ENCODE peak calls at places on chromosomes 7 and 10, in six cellular contexts. Z is cardiac fibroblast, I is AG09309, B is mesothelial cell of epicardium, P is natural killer cell, O is transverse colon. H is an unnamed sample.

GRCh38 chr7:25617219-25617618 is 388.9 kb upstream of the NPVF start:
- DNase-seq in P (no peak), O (no peak), Z (no peak), B (no peak), I (no peak), H (no peak)

GRCh38 chr10:129161184-129161583 is 305.9 kb upstream of the MGMT start:
- DNase-seq in O (no peak), I (no peak), Z (peak), P (no peak), B (no peak), H (no peak)

GRCh38 chr7:126574276-126574675 is 678.5 kb downstream of the GRM8 start:
- DNase-seq in B (no peak), I (no peak), O (no peak), P (no peak), Z (no peak), H (no peak)

GRCh38 chr10:75971402-75972211 is 540.2 kb downstream of the LRMDA start:
- DNase-seq in B (no peak), P (no peak), I (peak), O (no peak), Z (peak), H (no peak)

GRCh38 chr7:113087278-113087998 is 811 bp upstream of the GPR85 start:
- DNase-seq in Z (peak), O (no peak), P (no peak), I (peak), B (no peak), H (no peak)

GRCh38 chr7:50953820-50954219 is 171.1 kb upstream of the GRB10 start:
- DNase-seq in P (no peak), I (no peak), O (no peak), B (no peak), Z (peak), H (no peak)

GRCh38 chr7:129501760-129502707 is at the start of gene SMKR1:
- DNase-seq in P (peak), O (peak), I (no peak), Z (peak), B (peak), H (peak)

GRCh38 chr10:125158528-125159485 is 1.6 kb downstream of the CTBP2 start:
- DNase-seq in Z (peak), P (peak), B (no peak), I (no peak), O (peak), H (no peak)

GRCh38 chr7:139602143-139602722 is 78.7 kb downstream of the CLEC2L start:
- DNase-seq in P (no peak), O (no peak), I (peak), Z (peak), B (no peak), H (no peak)

GRCh38 chr7:74083928-74084721 is 521 bp downstream of the LIMK1 start:
- DNase-seq in Z (peak), B (peak), P (no peak), I (no peak), O (peak), H (peak)

GRCh38 chr7:29084832-29085231 is 61.5 kb downstream of the CPVL start:
- DNase-seq in P (no peak), B (no peak), Z (no peak), O (no peak), I (no peak), H (no peak)

GRCh38 chr7:41315764-41316163 is 387.1 kb downstream of the INHBA start:
- DNase-seq in O (peak), I (no peak), B (no peak), P (no peak), Z (no peak), H (no peak)

GRCh38 chr7:69967152-69967591 is 368.9 kb downstream of the AUTS2 start:
- DNase-seq in P (no peak), I (no peak), B (no peak), Z (peak), O (no peak), H (no peak)

GRCh38 chr10:20743935-20744334 is 153.2 kb downstream of the NEBL start:
- DNase-seq in O (no peak), B (no peak), Z (no peak), I (no peak), P (no peak), H (no peak)

GRCh38 chr7:95883208-95883607 is 110.9 kb downstream of the DYNC1I1 start:
- DNase-seq in O (no peak), P (no peak), Z (no peak), B (no peak), I (no peak), H (no peak)

GRCh38 chr10:119654540-119654939 is 3.4 kb downstream of the BAG3 start:
- DNase-seq in Z (peak), I (no peak), B (no peak), O (peak), P (no peak), H (no peak)

GRCh38 chr10:57593983-57594573 is 673.6 kb downstream of the IPMK start:
- DNase-seq in I (no peak), B (no peak), P (no peak), Z (no peak), O (no peak), H (no peak)

GRCh38 chr7:149793261-149793660 is 19.9 kb upstream of the ZNF467 start:
- DNase-seq in Z (no peak), I (no peak), B (no peak), O (no peak), P (no peak), H (no peak)

GRCh38 chr10:96721207-96721572 is 876 bp upstream of the PIK3AP1 start:
- DNase-seq in P (no peak), O (no peak), Z (no peak), I (no peak), B (no peak), H (no peak)
- TF ChIP-seq CTCF in P (no peak), O (no peak), Z (no peak), I (no peak), B (no peak), H (no peak)

GRCh38 chr10:28982950-28983349 is 305.6 kb downstream of the BAMBI start:
- DNase-seq in B (no peak), Z (peak), O (no peak), P (no peak), I (no peak), H (no peak)
- TF ChIP-seq CTCF in B (no peak), Z (no peak), O (no peak), P (no peak), I (no peak), H (no peak)

GRCh38 chr10:71834343-71834674 is 16.7 kb downstream of the PSAP start:
- DNase-seq in I (no peak), O (no peak), P (no peak), B (no peak), Z (no peak), H (no peak)

GRCh38 chr10:71838264-71839211 is 12.5 kb downstream of the PSAP start:
- DNase-seq in I (no peak), Z (peak), O (no peak), P (no peak), B (no peak), H (no peak)

GRCh38 chr10:71836594-71836970 is 14.5 kb downstream of the PSAP start:
- DNase-seq in Z (peak), P (no peak), B (no peak), I (no peak), O (no peak), H (no peak)

GRCh38 chr10:71835671-71836593 is 15.1 kb downstream of the PSAP start:
- DNase-seq in B (no peak), P (no peak), I (peak), O (peak), Z (peak), H (peak)

DNA sequence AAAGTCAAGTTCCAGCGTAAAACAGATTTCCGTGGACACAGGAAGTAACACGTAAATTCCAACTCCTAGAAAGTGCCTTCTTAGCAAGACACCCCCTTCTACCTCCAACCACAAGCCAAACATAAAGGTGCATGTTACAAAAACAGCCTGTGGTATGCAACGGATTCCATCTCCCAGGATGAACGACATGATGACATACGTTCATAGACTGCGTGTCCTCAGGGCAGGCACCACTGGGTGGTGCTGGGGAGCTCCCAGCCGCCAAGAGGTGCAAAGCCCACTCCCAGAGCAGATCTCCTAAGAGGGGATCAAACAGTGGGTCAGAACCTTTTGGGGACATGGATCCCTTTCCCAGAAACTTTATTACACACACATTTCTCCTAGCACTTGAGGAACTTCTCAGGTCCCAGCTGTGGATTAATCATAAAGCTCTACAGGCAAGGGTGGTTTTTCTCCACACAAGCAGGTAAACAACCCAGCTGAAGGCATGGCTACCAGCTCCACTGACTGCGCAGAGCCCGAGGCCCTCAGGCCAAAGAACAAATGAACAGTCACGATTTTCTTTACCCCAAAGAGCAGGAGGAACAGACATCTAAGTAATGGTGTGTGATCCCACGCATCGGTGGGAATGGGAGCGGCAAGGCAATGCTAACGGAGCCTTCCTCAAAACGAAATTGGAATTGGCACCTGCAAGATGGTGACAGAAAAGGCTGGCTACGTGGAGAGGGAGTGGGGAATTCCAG is 13.8 kb downstream of the PSAP start:
- DNase-seq in P (no peak), Z (peak), I (no peak), O (no peak), B (no peak), H (no peak)
- TF ChIP-seq CTCF in P (no peak), Z (peak), I (peak), O (no peak), B (no peak), H (peak)

GRCh38 chr10:81081887-81082620 is 544.4 kb downstream of the SH2D4B start:
- DNase-seq in I (no peak), B (no peak), Z (no peak), P (no peak), O (no peak), H (no peak)
- TF ChIP-seq CTCF in I (no peak), B (no peak), Z (no peak), P (no peak), O (no peak), H (peak)

GRCh38 chr7:157380416-157380815 is 43.6 kb downstream of the DNAJB6 start:
- DNase-seq in P (no peak), O (no peak), I (no peak), B (no peak), Z (no peak), H (no peak)

GRCh38 chr7:157378390-157378789 is 41.6 kb downstream of the DNAJB6 start:
- DNase-seq in P (no peak), I (no peak), Z (no peak), O (no peak), B (no peak), H (no peak)

GRCh38 chr7:157379493-157379892 is 42.7 kb downstream of the DNAJB6 start:
- DNase-seq in O (no peak), I (no peak), P (no peak), Z (no peak), B (no peak), H (no peak)

GRCh38 chr7:157375410-157375809 is 38.6 kb downstream of the DNAJB6 start:
- DNase-seq in P (no peak), I (no peak), Z (no peak), O (no peak), B (no peak), H (no peak)

DNA sequence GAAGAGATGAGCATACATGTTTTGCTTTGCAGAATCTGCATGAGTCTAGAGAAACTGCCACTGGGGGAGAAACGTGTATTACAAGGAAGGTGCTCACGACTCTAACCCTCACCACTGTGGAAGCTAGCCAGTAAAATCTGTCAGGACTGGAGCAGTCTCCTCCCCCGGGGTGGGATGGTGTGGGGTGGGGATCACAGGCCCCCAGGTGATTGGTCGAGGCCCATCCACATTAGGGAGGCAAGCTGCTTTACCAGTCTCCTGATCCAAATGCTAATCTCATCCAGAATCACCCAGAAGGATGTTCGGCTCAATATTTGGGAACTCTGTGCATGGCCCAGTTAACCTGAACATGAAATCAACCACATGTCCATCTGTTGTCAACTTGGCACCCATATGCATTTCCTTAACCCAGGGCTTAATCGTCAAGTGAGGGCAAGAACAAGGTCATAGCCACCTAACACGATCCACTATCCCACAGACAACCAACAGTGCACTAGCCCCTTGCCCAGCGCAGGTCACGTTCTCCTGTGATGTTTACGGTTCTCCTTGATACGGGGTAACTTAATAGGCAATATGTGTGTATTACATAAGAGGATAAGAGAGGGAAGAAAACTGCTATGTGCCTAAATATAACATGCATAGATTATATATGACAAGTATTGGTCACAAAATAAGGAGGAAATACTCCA is 40.8 kb downstream of the DNAJB6 start:
- DNase-seq in I (no peak), Z (no peak), B (no peak), P (no peak), O (no peak), H (no peak)
- TF ChIP-seq CTCF in I (no peak), Z (no peak), B (no peak), P (no peak), O (no peak), H (no peak)